ENCODE peak calls at places on chromosomes 12 and 14, in five cellular contexts. E is fibroblast of villous mesenchyme; I is foreskin fibroblast; C is heart left ventricle; J is CD8-positive, alpha-beta memory T cell. S is an unnamed sample.

GRCh38 chr14:88007608-88008007 is 2.7 kb downstream of the GPR65 start:
- DNase-seq in I (no peak), C (no peak), E (no peak), J (no peak), S (no peak)

GRCh38 chr14:88831285-88831684 is 6.8 kb downstream of the TTC8 start:
- DNase-seq in J (no peak), C (no peak), I (peak; percentile 67), E (no peak), S (no peak)

GRCh38 chr12:6735448-6736191 is 11.8 kb downstream of the COPS7A start:
- DNase-seq in E (peak; percentile 62), C (peak; percentile 54), I (peak; percentile 47), J (no peak), S (peak; percentile 55)

GRCh38 chr12:32273063-32273521 is 126.3 kb upstream of the FGD4 start:
- DNase-seq in E (no peak), J (peak; percentile 32), I (peak; percentile 41), C (no peak), S (no peak)

GRCh38 chr14:103398427-103399195 is 13.4 kb downstream of the MARK3 start:
- DNase-seq in C (no peak), E (peak; percentile 79), J (no peak), I (peak; percentile 34), S (no peak)

GRCh38 chr12:116264525-116265070 is 12.9 kb downstream of the MED13L start:
- DNase-seq in J (no peak), I (no peak), E (no peak), C (no peak), S (no peak)

GRCh38 chr14:105879867-105880561 is 353.6 kb downstream of the TMEM121 start:
- DNase-seq in J (no peak), E (no peak), I (no peak), C (no peak), S (peak; percentile 10)

GRCh38 chr12:24960222-24960855 is 11.4 kb upstream of the BCAT1 start:
- DNase-seq in C (no peak), E (peak; percentile 59), J (no peak), I (peak; percentile 42), S (peak; percentile 34)

GRCh38 chr14:103142031-103142430 is 18.8 kb downstream of the TNFAIP2 start:
- DNase-seq in I (no peak), C (no peak), E (no peak), J (no peak), S (no peak)

GRCh38 chr12:116304621-116305020 is 27.1 kb upstream of the MED13L start:
- DNase-seq in E (no peak), J (no peak), C (no peak), I (no peak), S (no peak)

GRCh38 chr12:66803972-66804371 is 125.1 kb upstream of the GRIP1 start:
- DNase-seq in C (no peak), E (no peak), J (no peak), I (no peak), S (no peak)

GRCh38 chr14:74048291-74048690 is 29.1 kb downstream of the BBOF1 start:
- DNase-seq in I (no peak), J (no peak), E (no peak), C (no peak), S (no peak)

GRCh38 chr14:39374846-39375245 is 57.4 kb downstream of the FBXO33 start:
- DNase-seq in C (no peak), J (no peak), I (peak; percentile 52), E (peak; percentile 54), S (no peak)

GRCh38 chr12:57389033-57389432 is 41.8 kb downstream of the R3HDM2 start:
- DNase-seq in C (no peak), E (peak; percentile 66), J (no peak), I (peak; percentile 85), S (no peak)

GRCh38 chr12:10220398-10221077 is 7.9 kb downstream of the GABARAPL1 start:
- DNase-seq in C (peak; percentile 75), E (peak; percentile 90), I (peak; percentile 40), J (no peak), S (peak; percentile 78)

GRCh38 chr12:101592931-101593330 is 1.8 kb upstream of the MYBPC1 start:
- DNase-seq in J (no peak), E (no peak), C (no peak), I (no peak), S (no peak)

GRCh38 chr12:81797100-81797499 is 38.0 kb upstream of the PPFIA2 start:
- DNase-seq in J (no peak), E (peak; percentile 4), C (no peak), I (no peak), S (no peak)

GRCh38 chr12:16587514-16587913 is 18.4 kb downstream of the LMO3 start:
- DNase-seq in E (no peak), C (no peak), I (no peak), J (no peak), S (no peak)

GRCh38 chr12:60279224-60279623 is 683.4 kb downstream of the SLC16A7 start:
- DNase-seq in E (peak; percentile 48), I (peak; percentile 35), J (no peak), C (no peak), S (no peak)

GRCh38 chr14:31578792-31579191 is 17.6 kb downstream of the NUBPL start:
- DNase-seq in C (no peak), I (no peak), J (no peak), E (no peak), S (no peak)

GRCh38 chr12:89597210-89597609 is 71.4 kb upstream of the POC1B start:
- DNase-seq in I (no peak), C (no peak), E (no peak), J (no peak), S (no peak)

GRCh38 chr14:106850913-106851825 is 1324.8 kb downstream of the TMEM121 start:
- DNase-seq in E (no peak), I (no peak), C (no peak), J (no peak), S (no peak)

GRCh38 chr12:41962171-41962572 is 182.5 kb downstream of the GXYLT1 start:
- DNase-seq in I (no peak), E (no peak), C (no peak), J (no peak), S (peak; percentile 64)

GRCh38 chr12:31959701-31960391 is 631 bp downstream of the RESF1 start:
- DNase-seq in E (peak; percentile 68), I (peak; percentile 48), J (peak; percentile 65), C (peak; percentile 67), S (peak; percentile 61)

GRCh38 chr14:35402323-35403084 is 2.0 kb downstream of the NFKBIA start:
- DNase-seq in E (peak; percentile 48), I (no peak), J (peak; percentile 53), C (no peak), S (no peak)

GRCh38 chr14:19878029-19878642 is 3.2 kb downstream of the OR4K2 start:
- DNase-seq in J (peak; percentile 4), I (no peak), C (no peak), E (no peak), S (no peak)

GRCh38 chr14:19874842-19875241 is at the start of gene OR4K2:
- DNase-seq in I (no peak), J (no peak), C (no peak), E (no peak), S (no peak)

GRCh38 chr14:19873178-19873577 is 1.8 kb upstream of the OR4K2 start:
- DNase-seq in I (no peak), E (no peak), C (no peak), J (no peak), S (no peak)
- H3K4me3 ChIP-seq in I (no peak overlapping the region), E (no peak overlapping the region), C (no peak overlapping the region), J (no peak overlapping the region), S (no peak overlapping the region)

GRCh38 chr12:49089831-49090773 is 4.5 kb downstream of the DHH start:
- DNase-seq in C (peak; percentile 37), J (no peak), I (peak; percentile 37), E (peak; percentile 50), S (no peak)
- H3K4me3 ChIP-seq in C (peak overlapping the region; percentile 28), J (peak overlapping the region; percentile 43), I (peak overlapping the region; percentile 42), E (peak overlapping the region; percentile 40), S (peak overlapping the region; percentile 39)

DNA sequence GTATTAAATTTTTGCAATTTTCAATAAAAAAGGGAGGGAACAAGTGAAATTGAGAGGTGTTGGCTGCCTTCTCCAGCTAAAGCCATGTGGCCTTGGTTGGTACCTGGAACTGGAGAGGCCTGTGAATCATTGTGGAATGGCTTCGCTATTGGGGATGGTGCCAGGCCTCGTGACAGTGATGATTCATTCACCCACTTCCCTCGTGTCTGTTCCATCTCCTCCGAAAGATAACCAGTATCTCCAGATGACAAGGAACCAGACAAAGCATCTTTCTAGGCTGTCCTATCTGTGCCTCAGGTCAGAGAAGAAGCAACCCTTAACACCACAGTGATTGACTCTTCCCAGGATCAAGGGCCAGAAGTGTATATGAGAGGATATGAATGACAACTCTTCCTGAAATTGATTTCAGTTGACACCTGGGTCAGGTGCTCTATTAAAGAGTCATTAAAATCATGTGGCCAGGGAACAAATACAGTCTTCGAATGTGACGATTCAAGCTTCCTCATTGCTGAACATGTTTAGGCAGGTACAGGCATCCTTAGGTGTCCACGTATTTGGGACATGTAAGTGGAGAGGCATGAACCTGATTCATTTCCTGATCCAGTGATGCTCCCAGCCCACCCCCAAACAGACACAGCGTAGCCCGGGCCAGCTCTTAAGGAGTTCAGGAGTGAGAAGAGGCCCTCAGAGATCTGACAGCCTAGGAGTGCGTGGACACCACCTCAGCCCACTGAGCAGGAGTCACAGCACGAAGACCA is at the start of gene RNASE7:
- DNase-seq in J (no peak), I (peak; percentile 24), C (no peak), E (peak; percentile 16), S (no peak)
- H3K4me3 ChIP-seq in J (no peak within 1 kb of the TSS), I (no peak within 1 kb of the TSS), C (no peak within 1 kb of the TSS), E (no peak within 1 kb of the TSS), S (no peak within 1 kb of the TSS)

GRCh38 chr12:124147579-124147978 is 147.3 kb upstream of the RFLNA start:
- DNase-seq in E (no peak), J (no peak), I (no peak), C (no peak), S (no peak)

GRCh38 chr12:124147030-124147429 is 147.9 kb upstream of the RFLNA start:
- DNase-seq in J (no peak), I (no peak), C (no peak), E (no peak), S (no peak)

GRCh38 chr12:124143726-124144125 is 151.2 kb upstream of the RFLNA start:
- DNase-seq in E (no peak), C (no peak), J (no peak), I (no peak), S (no peak)

GRCh38 chr12:124140889-124141550 is 153.9 kb upstream of the RFLNA start:
- DNase-seq in E (no peak), C (no peak), I (no peak), J (no peak), S (no peak)

GRCh38 chr12:124142395-124143005 is 152.4 kb upstream of the RFLNA start:
- DNase-seq in C (no peak), I (no peak), J (no peak), E (no peak), S (no peak)
- H3K4me3 ChIP-seq in C (no peak overlapping the region), I (no peak overlapping the region), J (no peak overlapping the region), E (no peak overlapping the region), S (no peak overlapping the region)

S was measured in pancreas.